ENCODE peak calls at places on chromosomes 13 and 19, in four cellular contexts. N is A549, R is K562, P is GM12878. H is an unnamed sample. For H3K4me1, the result is how much of the 10 kb centered on the place peaks cover.

GRCh38 chr13:87709947-87710346 is 38.8 kb downstream of the SLITRK5 start:
- DNase-seq in N (no peak), R (no peak), P (no peak), H (no peak)

GRCh38 chr19:2170219-2170618 is 6.5 kb downstream of the DOT1L start:
- DNase-seq in N (no peak), R (no peak), P (no peak), H (no peak)

GRCh38 chr13:49620170-49620621 is 8.1 kb upstream of the ARL11 start:
- DNase-seq in N (no peak), R (no peak), P (no peak), H (no peak)

GRCh38 chr19:4061683-4062575 is 4.8 kb downstream of the ZBTB7A start:
- DNase-seq in N (no peak), R (no peak), P (no peak), H (no peak)

GRCh38 chr19:6412111-6412999 is 12.3 kb downstream of the KHSRP start:
- DNase-seq in N (no peak), R (peak), P (no peak), H (peak)

GRCh38 chr19:6564393-6564792 is 26.6 kb downstream of the CD70 start:
- DNase-seq in N (no peak), R (peak), P (no peak), H (peak)

GRCh38 chr13:51728972-51729371 is 75.0 kb downstream of the DHRS12 start:
- DNase-seq in N (no peak), R (no peak), P (no peak), H (no peak)

GRCh38 chr19:14375055-14375581 is 6.1 kb upstream of the ADGRE5 start:
- DNase-seq in N (no peak), R (peak), P (no peak), H (no peak)

GRCh38 chr19:4977299-4978174 is 8.6 kb downstream of the KDM4B start:
- DNase-seq in N (no peak), R (no peak), P (no peak), H (no peak)

GRCh38 chr19:30049226-30049625 is 107.2 kb downstream of the URI1 start:
- DNase-seq in N (no peak), R (no peak), P (no peak), H (no peak)

GRCh38 chr13:28494537-28494860 is 429 bp downstream of the FLT1 start:
- DNase-seq in N (no peak), R (no peak), P (no peak), H (no peak)

GRCh38 chr13:112435973-112436372 is 59.8 kb downstream of the SPACA7 start:
- DNase-seq in N (no peak), R (no peak), P (no peak), H (no peak)

GRCh38 chr13:28423010-28423409 is 71.9 kb downstream of the FLT1 start:
- DNase-seq in N (no peak), R (no peak), P (peak), H (no peak)

GRCh38 chr19:2523630-2524311 is 47.8 kb downstream of the GADD45B start:
- DNase-seq in N (peak), R (peak), P (no peak), H (no peak)

GRCh38 chr19:45976180-45976579 is 2.5 kb upstream of the NOVA2 start:
- DNase-seq in N (no peak), R (peak), P (no peak), H (no peak)

GRCh38 chr13:30659980-30660379 is 42.3 kb downstream of the USPL1 start:
- DNase-seq in N (no peak), R (no peak), P (no peak), H (no peak)

GRCh38 chr19:16951529-16951928 is 62.7 kb downstream of the F2RL3 start:
- DNase-seq in N (no peak), R (no peak), P (no peak), H (no peak)

GRCh38 chr13:33636955-33637670 is 180.8 kb upstream of the RFC3 start:
- DNase-seq in N (no peak), R (no peak), P (no peak), H (no peak)
- TF ChIP-seq ESRRA in N (no peak), R (no peak), P (no peak), H (no peak)

GRCh38 chr13:113552786-113553540 is 31.6 kb upstream of the TFDP1 start:
- DNase-seq in N (no peak), R (no peak), P (no peak), H (no peak)
- H3K4me1 ChIP-seq in N (under half), R (under half), P (under half), H (under half)

GRCh38 chr19:572891-573825 is 762 bp downstream of the BSG start:
- DNase-seq in N (no peak), R (peak), P (no peak), H (no peak)
- TF ChIP-seq ESRRA in N (no peak), R (no peak), P (no peak), H (no peak)

GRCh38 chr19:41298327-41298964 is 11.5 kb upstream of the CCDC97 start:
- DNase-seq in N (no peak), R (no peak), P (no peak), H (no peak)

GRCh38 chr19:41295506-41295905 is 14.5 kb upstream of the CCDC97 start:
- DNase-seq in N (no peak), R (no peak), P (no peak), H (no peak)

GRCh38 chr19:41297628-41298326 is 12.2 kb upstream of the CCDC97 start:
- DNase-seq in N (no peak), R (no peak), P (peak), H (no peak)

GRCh38 chr19:41294393-41294792 is 15.6 kb upstream of the CCDC97 start:
- DNase-seq in N (no peak), R (no peak), P (no peak), H (no peak)

DNA sequence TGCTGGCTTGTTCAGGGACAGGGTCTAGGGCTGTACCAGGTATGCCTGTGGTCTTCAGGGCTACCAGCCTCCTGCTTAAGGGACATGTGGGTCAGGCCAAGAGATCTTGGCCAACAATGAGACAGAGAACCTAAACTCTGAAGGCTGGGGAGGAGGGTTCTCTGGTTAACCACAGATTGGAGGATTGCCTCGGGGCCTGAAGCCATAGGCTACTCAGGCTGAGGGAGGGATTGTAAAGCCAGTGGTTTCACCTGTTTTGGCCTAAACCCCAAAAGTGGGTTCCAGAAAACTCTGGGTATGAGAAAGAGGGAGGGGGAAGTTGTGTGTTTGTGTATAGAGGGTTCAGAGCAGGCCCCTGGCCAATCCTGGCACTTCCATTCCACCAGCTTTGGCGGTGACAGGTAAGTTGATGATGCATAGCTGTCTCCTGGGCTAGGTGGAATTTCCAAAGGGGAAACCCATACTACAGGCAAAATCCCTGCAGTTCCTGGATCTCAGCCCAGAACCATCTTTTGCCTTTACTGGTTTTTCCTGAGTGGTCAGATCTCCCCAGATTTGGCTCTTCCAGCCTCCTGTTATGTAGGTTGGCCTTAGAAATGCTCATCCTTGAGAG is 13.5 kb upstream of the CCDC97 start:
- DNase-seq in N (no peak), R (no peak), P (no peak), H (no peak)
- H3K4me1 ChIP-seq in N (under half), R (under half), P (under half), H (under half)

H was measured in HepG2.